ENCODE peak calls at places on chromosomes 6 and 20, in four cellular contexts. U is H1, O is GM12878, Q is K562. I is an unnamed sample.
A peak's percentile ranks its signal among the peaks of the same experiment; 100 is the strongest.

GRCh38 chr6:127195833-127196232 is 70.8 kb upstream of the RNF146 start:
- DNase-seq in Q (no peak), O (no peak), U (no peak), I (no peak)

GRCh38 chr20:59723108-59723500 is 118.8 kb downstream of the PHACTR3 start:
- DNase-seq in Q (no peak), U (no peak), O (no peak), I (no peak)

GRCh38 chr6:26743941-26744699 is 84.6 kb upstream of the ZNF322 start:
- DNase-seq in O (no peak), Q (peak; percentile 3), U (peak; percentile 60), I (no peak)

GRCh38 chr20:44137210-44137781 is 49.7 kb downstream of the JPH2 start:
- DNase-seq in O (no peak), Q (no peak), U (peak; percentile 55), I (no peak)

GRCh38 chr6:137233561-137234504 is 14.6 kb upstream of the IFNGR1 start:
- DNase-seq in O (no peak), U (no peak), Q (no peak), I (peak; percentile 58)

GRCh38 chr6:75922226-75922625 is 150.2 kb downstream of the IMPG1 start:
- DNase-seq in O (no peak), Q (no peak), U (no peak), I (no peak)

GRCh38 chr6:57173056-57173885 is 1.1 kb downstream of the BAG2 start:
- DNase-seq in Q (no peak), U (no peak), O (no peak), I (peak; percentile 34)

GRCh38 chr20:62684986-62685385 is 23.6 kb upstream of the NTSR1 start:
- DNase-seq in U (no peak), Q (no peak), O (no peak), I (no peak)

GRCh38 chr6:41306187-41306854 is 19.8 kb upstream of the TREM1 start:
- DNase-seq in U (no peak), Q (peak; percentile 68), O (no peak), I (peak; percentile 70)

GRCh38 chr20:50144362-50144761 is 9.2 kb downstream of the PEDS1 start:
- DNase-seq in U (no peak), O (no peak), Q (no peak), I (peak; percentile 81)

GRCh38 chr6:142735182-142735581 is 209.8 kb downstream of the HIVEP2 start:
- DNase-seq in O (no peak), Q (no peak), U (no peak), I (no peak)

GRCh38 chr6:56752534-56752933 is 109.8 kb upstream of the DST start:
- DNase-seq in O (no peak), Q (no peak), U (no peak), I (no peak)

GRCh38 chr20:50199703-50200102 is 9.1 kb downstream of the CEBPB start:
- DNase-seq in Q (no peak), U (no peak), O (no peak), I (no peak)

GRCh38 chr6:41960026-41960425 is 18.4 kb upstream of the CCND3 start:
- DNase-seq in Q (no peak), O (no peak), U (no peak), I (no peak)

GRCh38 chr20:22512911-22513489 is 71.4 kb downstream of the FOXA2 start:
- DNase-seq in U (no peak), O (no peak), Q (no peak), I (no peak)

GRCh38 chr20:237479-237878 is 10.4 kb downstream of the DEFB129 start:
- DNase-seq in Q (no peak), U (no peak), O (no peak), I (no peak)

GRCh38 chr6:1635305-1636010 is 25.7 kb downstream of the FOXC1 start:
- DNase-seq in O (no peak), Q (no peak), U (no peak), I (no peak)

GRCh38 chr6:53579338-53579737 is 34.4 kb upstream of the GCLC start:
- DNase-seq in Q (no peak), O (no peak), U (no peak), I (no peak)

GRCh38 chr20:32685541-32686529 is 12.1 kb upstream of the C20orf203 start:
- DNase-seq in O (no peak), Q (no peak), U (no peak), I (peak; percentile 100)

GRCh38 chr6:132819405-132820145 is 5.2 kb downstream of the RPS12 start:
- DNase-seq in U (no peak), Q (no peak), O (no peak), I (peak; percentile 12)

GRCh38 chr6:14930366-14930989 is 315.4 kb upstream of the JARID2 start:
- DNase-seq in U (no peak), O (no peak), Q (no peak), I (no peak)

GRCh38 chr6:136465766-136466303 is 84.4 kb downstream of the MAP7 start:
- DNase-seq in U (no peak), O (no peak), Q (no peak), I (no peak)

GRCh38 chr6:148501178-148501590 is 158.5 kb downstream of the SASH1 start:
- DNase-seq in Q (no peak), O (no peak), U (no peak), I (no peak)

GRCh38 chr6:150238294-150238693 is 95.5 kb downstream of the PPP1R14C start:
- DNase-seq in Q (no peak), U (no peak), O (no peak), I (no peak)

GRCh38 chr6:127186889-127187288 is 68.4 kb downstream of the RSPO3 start:
- DNase-seq in Q (peak; percentile 24), O (no peak), U (peak; percentile 89), I (peak; percentile 41)

GRCh38 chr6:5293692-5294091 is 32.4 kb downstream of the FARS2 start:
- DNase-seq in U (no peak), O (no peak), Q (no peak), I (no peak)

GRCh38 chr6:88855521-88856152 is 107.8 kb downstream of the RNGTT start:
- DNase-seq in U (no peak), Q (no peak), O (no peak), I (no peak)

GRCh38 chr6:118770112-118770788 is 118.9 kb upstream of the CEP85L start:
- DNase-seq in Q (no peak), O (no peak), U (no peak), I (no peak)

GRCh38 chr6:43060034-43060754 is 763 bp downstream of the KLC4 start:
- DNase-seq in O (no peak), Q (peak; percentile 66), U (no peak), I (peak; percentile 87)

GRCh38 chr6:130434174-130434873 is 68.5 kb downstream of the TMEM200A start:
- DNase-seq in O (no peak), U (no peak), Q (no peak), I (no peak)

GRCh38 chr20:45470939-45471338 is 1.4 kb downstream of the WFDC2 start:
- DNase-seq in Q (no peak), U (no peak), O (no peak), I (no peak)

GRCh38 chr6:29845405-29846006 is 17.9 kb downstream of the HLA-G start:
- DNase-seq in O (peak; percentile 8), U (no peak), Q (no peak), I (peak; percentile 45)

GRCh38 chr6:53920881-53921280 is 126.1 kb downstream of the LRRC1 start:
- DNase-seq in Q (no peak), U (no peak), O (no peak), I (no peak)

GRCh38 chr20:24979036-24979960 is 13.3 kb downstream of the APMAP start:
- DNase-seq in O (no peak), Q (no peak), U (peak; percentile 22), I (no peak)
- TF ChIP-seq CBX5 in O (no peak), Q (no peak), U (no peak), I (no peak)

DNA sequence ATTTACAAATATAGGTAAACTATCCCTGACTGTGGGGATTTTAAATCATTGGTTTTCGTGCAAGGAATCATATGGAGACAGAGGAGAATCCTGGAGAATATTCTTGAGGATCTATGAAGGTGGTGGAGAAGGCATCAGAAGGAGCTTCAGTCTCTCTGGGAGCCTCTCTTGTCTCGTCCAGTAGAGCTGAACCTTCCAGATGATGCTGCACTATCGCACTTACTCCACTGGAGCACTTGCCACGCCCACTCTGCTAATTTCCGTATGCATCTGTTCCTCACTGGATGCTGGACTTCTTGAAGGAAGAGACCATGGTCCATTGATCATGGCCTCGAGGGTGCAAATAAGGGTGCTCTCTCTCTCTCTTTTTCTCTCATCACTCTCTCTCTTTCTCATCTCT is 36.8 kb downstream of the C6orf118 start:
- DNase-seq in Q (no peak), O (no peak), U (no peak), I (no peak)
- TF ChIP-seq CBX5 in Q (no peak), O (no peak), U (no peak), I (no peak)

GRCh38 chr20:21450572-21450971 is 53.2 kb upstream of the NKX2-4 start:
- DNase-seq in Q (no peak), O (no peak), U (no peak), I (peak; percentile 17)

GRCh38 chr20:21456207-21456606 is 57.7 kb downstream of the NKX2-2 start:
- DNase-seq in O (no peak), Q (no peak), U (no peak), I (no peak)

GRCh38 chr20:21453676-21454075 is 56.4 kb upstream of the NKX2-4 start:
- DNase-seq in U (no peak), O (no peak), Q (no peak), I (no peak)
- TF ChIP-seq CBX5 in U (no peak), O (no peak), Q (no peak), I (no peak)

GRCh38 chr20:56372850-56373249 is 14.1 kb downstream of the FAM210B start:
- DNase-seq in Q (no peak), O (no peak), U (no peak), I (no peak)

GRCh38 chr20:56363491-56363890 is 4.7 kb downstream of the FAM210B start:
- DNase-seq in U (no peak), Q (no peak), O (no peak), I (no peak)

GRCh38 chr20:56371977-56372376 is 13.2 kb downstream of the FAM210B start:
- DNase-seq in Q (no peak), O (no peak), U (no peak), I (no peak)

GRCh38 chr20:56373942-56374341 is 15.2 kb downstream of the FAM210B start:
- DNase-seq in U (no peak), Q (no peak), O (no peak), I (peak; percentile 70)

DNA sequence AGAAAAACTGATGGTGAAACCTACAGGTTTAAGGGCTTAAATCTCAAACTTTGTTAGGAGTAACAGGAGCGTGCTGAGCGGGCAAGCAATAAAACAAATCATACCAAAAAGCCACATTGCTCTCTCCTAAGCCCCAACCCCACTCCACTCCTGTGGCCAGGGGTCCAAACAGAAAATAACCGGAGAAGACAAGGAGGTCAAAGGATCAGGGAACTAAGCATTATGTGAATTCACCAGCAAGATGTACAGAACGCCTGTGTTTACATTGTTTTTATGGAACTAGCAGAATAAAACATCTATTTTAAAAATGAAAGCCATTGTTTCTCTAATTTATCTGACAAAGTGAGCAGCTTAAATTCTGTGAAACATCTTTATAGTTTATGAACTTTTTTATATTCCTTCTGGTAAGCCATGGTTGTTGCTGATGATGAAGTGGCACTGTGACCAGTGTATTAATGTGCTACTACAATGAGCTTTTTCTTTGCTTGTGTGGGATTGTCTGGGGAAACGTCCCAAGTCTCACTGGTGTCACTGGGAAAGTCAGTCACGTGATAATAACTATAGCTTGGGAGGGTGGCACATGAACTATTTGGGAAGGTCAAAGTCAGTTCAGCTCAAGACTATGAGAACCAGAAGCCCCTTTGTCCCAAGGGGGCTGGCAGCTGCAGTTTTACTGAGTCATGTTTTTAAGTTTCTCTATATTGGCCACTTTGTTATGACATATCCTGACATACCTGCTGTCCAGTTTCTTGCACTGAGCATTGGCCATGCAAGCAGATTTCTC is 9.8 kb downstream of the FAM210B start:
- DNase-seq in O (no peak), U (no peak), Q (no peak), I (no peak)
- TF ChIP-seq CBX5 in O (no peak), U (no peak), Q (no peak), I (no peak)

I was measured in HepG2.